ENCODE peak calls at places on chromosomes 3 and 15, in eight cellular contexts. A is OCI-LY7, U is cardiac muscle cell, T is choroid plexus epithelial cell, O is epithelial cell of esophagus, X is suprapubic skin, L is heart right ventricle, Z is endothelial cell of umbilical vein. Q is an unnamed sample.

GRCh38 chr15:28014623-28015200 is 84.4 kb downstream of the OCA2 start:
- DNase-seq in A (no peak), U (no peak), T (no peak), O (no peak), X (no peak), L (no peak), Z (no peak), Q (no peak)

GRCh38 chr3:183548262-183548769 is 7.2 kb downstream of the KLHL6 start:
- DNase-seq in A (no peak), U (no peak), T (peak), O (peak), X (no peak), L (no peak), Z (peak), Q (peak)

GRCh38 chr3:17811633-17812032 is 69.2 kb upstream of the TBC1D5 start:
- DNase-seq in A (no peak), U (no peak), T (no peak), O (no peak), X (no peak), L (no peak), Z (no peak), Q (no peak)

GRCh38 chr3:194346621-194347020 is 4.5 kb downstream of the CPN2 start:
- DNase-seq in A (no peak), U (no peak), T (peak), O (no peak), X (no peak), L (no peak), Z (no peak), Q (no peak)

GRCh38 chr3:172466553-172467130 is 18.4 kb upstream of the GHSR start:
- DNase-seq in A (no peak), U (no peak), T (no peak), O (no peak), X (no peak), L (no peak), Z (no peak), Q (no peak)

GRCh38 chr3:56940989-56941388 is 119.5 kb upstream of the SPATA12 start:
- DNase-seq in A (peak), U (no peak), T (no peak), O (no peak), X (no peak), L (no peak), Z (no peak), Q (no peak)

GRCh38 chr15:99731336-99732267 is 1.6 kb downstream of the LYSMD4 start:
- DNase-seq in A (no peak), U (no peak), T (peak), O (no peak), X (no peak), L (no peak), Z (no peak), Q (no peak)

GRCh38 chr15:68552344-68552743 is 26.4 kb upstream of the CORO2B start:
- DNase-seq in A (no peak), U (no peak), T (no peak), O (no peak), X (no peak), L (no peak), Z (no peak), Q (no peak)

GRCh38 chr3:141373768-141374526 is 5.6 kb downstream of the ZBTB38 start:
- DNase-seq in A (no peak), U (no peak), T (peak), O (peak), X (no peak), L (no peak), Z (no peak), Q (no peak)

GRCh38 chr15:74283366-74283765 is 47.2 kb downstream of the CCDC33 start:
- DNase-seq in A (no peak), U (no peak), T (no peak), O (no peak), X (no peak), L (no peak), Z (no peak), Q (no peak)

GRCh38 chr15:29820802-29821160 is 1.5 kb downstream of the TJP1 start:
- DNase-seq in A (no peak), U (no peak), T (no peak), O (no peak), X (no peak), L (no peak), Z (peak), Q (no peak)

GRCh38 chr15:29822100-29822684 is at the start of gene TJP1:
- DNase-seq in A (no peak), U (peak), T (peak), O (peak), X (peak), L (peak), Z (peak), Q (no peak)

GRCh38 chr15:29821416-29822099 is 710 bp downstream of the TJP1 start:
- DNase-seq in A (no peak), U (peak), T (peak), O (peak), X (peak), L (peak), Z (peak), Q (no peak)

GRCh38 chr15:29825205-29825604 is 2.9 kb upstream of the TJP1 start:
- DNase-seq in A (peak), U (no peak), T (peak), O (no peak), X (no peak), L (no peak), Z (peak), Q (no peak)

GRCh38 chr15:29822685-29823459 is 604 bp upstream of the TJP1 start:
- DNase-seq in A (no peak), U (peak), T (peak), O (peak), X (peak), L (peak), Z (peak), Q (no peak)
- H3K4me3 ChIP-seq in A (no peak), U (peak), T (peak), O (peak), X (peak), L (peak), Z (no peak), Q (peak)

GRCh38 chr15:56464893-56465520 is at the start of gene MNS1:
- DNase-seq in A (peak), U (peak), T (peak), O (peak), X (peak), L (peak), Z (peak), Q (peak)
- H3K4me3 ChIP-seq in A (peak), U (peak), T (peak), O (peak), X (peak), L (peak), Z (peak), Q (peak)

DNA sequence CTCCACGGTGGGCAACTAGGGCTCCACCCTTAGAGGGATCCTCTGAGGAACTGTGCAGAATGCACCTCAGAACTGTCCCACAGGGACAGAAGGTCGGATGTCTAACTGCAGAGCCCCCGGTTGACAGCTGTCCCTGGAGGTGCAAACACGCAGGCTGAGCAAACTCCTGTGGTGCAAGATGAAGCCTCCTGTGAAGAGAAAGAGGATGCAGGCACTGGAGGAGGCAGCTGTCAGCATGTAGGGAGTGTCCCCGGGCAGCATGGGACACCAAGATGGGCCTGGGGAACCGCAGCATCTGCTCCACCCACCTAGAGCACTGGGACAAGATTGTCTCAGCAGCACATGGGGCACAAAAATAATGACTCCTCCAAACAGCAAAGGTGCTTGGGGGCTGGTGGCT is 258.9 kb downstream of the ABHD5 start:
- DNase-seq in A (no peak), U (no peak), T (no peak), O (no peak), X (no peak), L (no peak), Z (no peak), Q (no peak)
- H3K4me3 ChIP-seq in A (no peak), U (no peak), T (no peak), O (no peak), X (no peak), L (no peak), Z (no peak), Q (no peak)

DNA sequence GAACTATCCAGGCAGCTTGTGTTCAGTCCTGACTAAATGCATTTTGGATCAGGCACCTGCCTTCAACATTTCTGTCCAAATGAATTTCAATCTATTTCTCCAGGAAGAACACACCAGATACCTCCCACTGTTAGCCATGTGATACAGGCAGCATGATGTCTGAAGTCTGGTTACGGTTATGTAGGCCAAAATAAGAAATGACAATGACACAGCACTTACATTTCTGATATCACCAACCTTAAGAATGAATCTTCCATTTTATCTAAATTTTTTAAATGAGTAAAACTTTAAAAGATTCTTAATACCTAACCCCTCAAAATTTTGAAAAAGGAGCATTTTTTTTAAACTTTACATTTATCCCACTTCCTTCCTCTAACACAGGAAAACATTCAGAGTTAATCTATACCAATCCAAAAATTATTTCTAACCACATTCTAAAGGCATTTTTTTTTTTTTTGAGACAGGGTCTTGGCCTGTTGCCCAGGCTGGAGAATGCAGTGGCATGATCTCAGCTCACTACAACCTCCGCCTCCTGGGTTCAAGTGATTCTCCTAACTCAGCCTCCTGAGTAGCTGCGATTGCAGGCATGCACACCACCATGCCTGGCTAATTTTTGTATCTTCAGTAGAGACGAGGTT is at the start of gene MAP4:
- DNase-seq in A (no peak), U (no peak), T (peak), O (no peak), X (no peak), L (no peak), Z (peak), Q (no peak)
- H3K4me3 ChIP-seq in A (no peak), U (no peak), T (no peak), O (no peak), X (no peak), L (peak), Z (no peak), Q (no peak)

DNA sequence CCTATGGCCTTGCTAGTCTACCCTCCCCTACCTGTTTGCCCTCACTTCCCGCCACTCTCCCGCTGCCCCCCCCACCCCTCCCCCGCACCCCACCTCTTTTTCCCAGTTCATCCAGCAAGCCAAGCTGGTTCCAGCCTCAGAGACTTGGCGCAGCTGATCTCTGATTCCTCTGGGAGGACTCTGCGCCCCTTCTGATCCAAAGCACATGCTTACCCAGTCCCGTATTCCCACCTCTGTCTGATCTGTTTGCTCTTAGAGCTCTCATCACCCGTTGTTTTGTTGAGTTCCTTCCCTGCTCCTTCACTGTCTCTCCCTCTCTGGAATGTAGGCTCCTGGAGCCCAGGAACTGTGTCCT is 1.3 kb upstream of the ZXDC start:
- DNase-seq in A (no peak), U (peak), T (no peak), O (no peak), X (peak), L (no peak), Z (no peak), Q (no peak)
- H3K4me3 ChIP-seq in A (no peak), U (no peak), T (no peak), O (peak), X (no peak), L (no peak), Z (no peak), Q (no peak)

DNA sequence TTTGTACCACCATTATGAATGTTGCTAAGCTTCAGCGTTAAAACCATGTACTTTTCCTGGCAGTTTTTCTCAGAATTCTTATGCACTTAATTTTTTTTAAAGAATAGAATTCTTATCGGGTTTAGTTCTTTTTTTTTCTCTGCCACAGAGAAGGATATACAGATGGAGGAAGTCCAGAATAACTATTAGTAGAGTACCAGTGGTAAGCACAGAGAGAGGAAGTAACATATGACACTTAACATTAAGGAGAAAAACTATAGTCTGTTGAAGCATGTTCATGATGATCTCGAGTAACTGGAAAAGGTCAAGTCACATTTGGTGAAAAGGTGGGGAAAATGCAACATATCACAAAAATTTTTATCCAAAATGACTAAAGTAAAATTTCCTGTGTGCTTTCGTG is 68.9 kb downstream of the RNF13 start:
- DNase-seq in A (no peak), U (no peak), T (no peak), O (no peak), X (no peak), L (no peak), Z (no peak), Q (no peak)
- H3K4me3 ChIP-seq in A (no peak), U (no peak), T (no peak), O (no peak), X (no peak), L (no peak), Z (no peak), Q (no peak)

GRCh38 chr3:147616998-147617619 is 207.9 kb downstream of the ZIC1 start:
- DNase-seq in A (peak), U (peak), T (peak), O (peak), X (no peak), L (no peak), Z (peak), Q (no peak)
- H3K4me3 ChIP-seq in A (no peak), U (no peak), T (no peak), O (no peak), X (no peak), L (no peak), Z (no peak), Q (no peak)

Q was measured in skeletal muscle cell.